ENCODE peak calls at places on chromosomes 3 and 15, in four cellular contexts. W is Panc1, L is upper lobe of left lung, K is vagina. P is an unnamed sample.

GRCh38 chr3:45035441-45036301 is 9.6 kb downstream of the CLEC3B start:
- DNase-seq in L (no peak), W (no peak), K (no peak), P (no peak)

GRCh38 chr3:144301863-144302262 is 330.2 kb downstream of the DIPK2A start:
- DNase-seq in K (no peak), L (no peak), W (no peak), P (no peak)

GRCh38 chr15:66401130-66402021 is 14.7 kb downstream of the MAP2K1 start:
- DNase-seq in W (no peak), L (no peak), K (no peak), P (peak)

GRCh38 chr3:108420926-108421325 is 89.5 kb downstream of the MYH15 start:
- DNase-seq in K (no peak), W (no peak), L (no peak), P (no peak)

GRCh38 chr3:106560451-106560966 is 691.7 kb upstream of the CBLB start:
- DNase-seq in W (no peak), K (no peak), L (no peak), P (peak)

GRCh38 chr15:82548700-82549099 is 8.4 kb upstream of the RPS17 start:
- DNase-seq in W (no peak), K (no peak), L (no peak), P (no peak)

GRCh38 chr3:32630266-32630665 is 54.7 kb upstream of the CNOT10 start:
- DNase-seq in L (no peak), K (no peak), W (no peak), P (no peak)

GRCh38 chr3:144743325-144743724 is 771.7 kb downstream of the DIPK2A start:
- DNase-seq in W (no peak), L (no peak), K (no peak), P (no peak)

GRCh38 chr3:165796701-165797100 is 40.5 kb downstream of the BCHE start:
- DNase-seq in K (no peak), W (no peak), L (no peak), P (no peak)

GRCh38 chr3:14598143-14598569 is 53.4 kb upstream of the CCDC174 start:
- DNase-seq in L (no peak), K (no peak), W (no peak), P (peak)

GRCh38 chr3:35665390-35666055 is 26.2 kb downstream of the ARPP21 start:
- DNase-seq in K (no peak), W (no peak), L (no peak), P (no peak)

GRCh38 chr15:31091531-31091930 is 10.0 kb downstream of the TRPM1 start:
- DNase-seq in K (no peak), W (no peak), L (no peak), P (no peak)

GRCh38 chr15:90334304-90334731 is 17.8 kb upstream of the ZNF774 start:
- DNase-seq in L (no peak), K (no peak), W (no peak), P (no peak)

GRCh38 chr3:38588276-38588971 is 61.1 kb downstream of the SCN5A start:
- DNase-seq in K (peak), L (peak), W (no peak), P (no peak)

GRCh38 chr3:81463761-81464160 is 297.7 kb downstream of the GBE1 start:
- DNase-seq in K (no peak), L (no peak), W (no peak), P (no peak)

GRCh38 chr3:108322352-108322751 is 26.0 kb downstream of the HHLA2 start:
- DNase-seq in W (no peak), K (no peak), L (no peak), P (peak)

GRCh38 chr3:168088106-168088722 is 7.5 kb downstream of the GOLIM4 start:
- DNase-seq in W (no peak), K (no peak), L (no peak), P (peak)

GRCh38 chr15:76151599-76151974 is 91.8 kb downstream of the TMEM266 start:
- DNase-seq in W (no peak), K (no peak), L (no peak), P (no peak)

GRCh38 chr3:36907911-36908646 is 36.8 kb downstream of the TRANK1 start:
- DNase-seq in L (peak), W (peak), K (peak), P (peak)

GRCh38 chr3:194064380-194065118 is 71.4 kb upstream of the HES1 start:
- DNase-seq in L (no peak), W (no peak), K (no peak), P (no peak)

GRCh38 chr3:27160146-27160545 is 209.0 kb downstream of the NEK10 start:
- DNase-seq in L (no peak), W (no peak), K (no peak), P (no peak)

GRCh38 chr3:149506540-149506939 is 32.0 kb downstream of the TM4SF4 start:
- DNase-seq in K (no peak), W (no peak), L (no peak), P (no peak)

GRCh38 chr3:161950318-161950717 is 453.7 kb downstream of the OTOL1 start:
- DNase-seq in K (no peak), L (no peak), W (no peak), P (no peak)

GRCh38 chr3:62332771-62333381 is 40.5 kb downstream of the FEZF2 start:
- DNase-seq in W (no peak), K (no peak), L (no peak), P (peak)

GRCh38 chr3:38168151-38168987 is 3.0 kb downstream of the OXSR1 start:
- DNase-seq in L (no peak), K (no peak), W (no peak), P (no peak)

GRCh38 chr3:134369861-134370596 is 4.2 kb downstream of the AMOTL2 start:
- DNase-seq in L (no peak), K (no peak), W (no peak), P (no peak)

GRCh38 chr3:140186421-140186920 is 251.5 kb downstream of the CLSTN2 start:
- DNase-seq in W (no peak), K (no peak), L (no peak), P (no peak)

GRCh38 chr3:185959609-185960517 is 22.0 kb upstream of the TRA2B start:
- DNase-seq in L (peak), W (no peak), K (no peak), P (no peak)

GRCh38 chr3:16841906-16842709 is 42.6 kb upstream of the PLCL2 start:
- DNase-seq in K (no peak), W (no peak), L (peak), P (peak)

GRCh38 chr3:43372809-43373587 is 86.7 kb downstream of the SNRK start:
- DNase-seq in L (no peak), W (no peak), K (no peak), P (no peak)

DNA sequence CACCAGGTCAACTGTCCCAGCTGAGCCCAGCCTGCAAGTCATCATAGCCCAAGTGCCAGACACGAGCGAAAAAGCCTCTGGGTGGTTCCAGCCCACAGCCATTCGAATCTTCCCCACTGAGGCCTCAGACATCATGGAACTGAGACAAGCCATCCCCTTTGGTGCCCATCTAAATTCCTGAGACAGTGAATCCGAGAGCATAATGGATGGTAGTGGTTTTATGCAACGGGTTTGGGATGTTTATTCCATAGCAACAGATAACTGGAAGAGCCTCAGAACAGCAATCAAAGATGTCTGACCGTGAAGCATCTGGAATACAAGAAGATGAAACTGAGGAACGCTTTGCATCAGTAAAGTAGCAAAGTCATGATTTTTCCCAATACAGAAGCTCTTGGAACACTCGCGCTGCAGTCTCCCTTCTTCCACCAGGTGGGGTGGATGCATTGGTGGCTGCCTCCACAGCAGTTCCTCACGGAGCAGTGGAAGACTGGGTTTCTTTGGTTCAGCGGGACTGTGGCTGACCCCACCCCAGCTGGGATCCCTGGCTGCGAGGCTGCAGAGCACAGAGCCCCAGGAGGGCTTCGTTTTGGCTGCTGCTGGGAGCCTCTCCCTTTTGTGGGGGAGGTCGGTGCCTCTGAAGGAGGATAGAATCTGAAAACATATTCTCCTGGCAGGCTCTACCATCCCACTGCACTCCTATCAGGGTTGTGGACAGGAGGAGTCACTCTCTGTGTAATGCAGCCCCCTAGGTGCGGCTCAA is 26.4 kb upstream of the PDE8A start:
- DNase-seq in K (no peak), W (peak), L (peak), P (peak)
- H3K4me3 ChIP-seq in K (peak), W (peak), L (peak), P (no peak)

DNA sequence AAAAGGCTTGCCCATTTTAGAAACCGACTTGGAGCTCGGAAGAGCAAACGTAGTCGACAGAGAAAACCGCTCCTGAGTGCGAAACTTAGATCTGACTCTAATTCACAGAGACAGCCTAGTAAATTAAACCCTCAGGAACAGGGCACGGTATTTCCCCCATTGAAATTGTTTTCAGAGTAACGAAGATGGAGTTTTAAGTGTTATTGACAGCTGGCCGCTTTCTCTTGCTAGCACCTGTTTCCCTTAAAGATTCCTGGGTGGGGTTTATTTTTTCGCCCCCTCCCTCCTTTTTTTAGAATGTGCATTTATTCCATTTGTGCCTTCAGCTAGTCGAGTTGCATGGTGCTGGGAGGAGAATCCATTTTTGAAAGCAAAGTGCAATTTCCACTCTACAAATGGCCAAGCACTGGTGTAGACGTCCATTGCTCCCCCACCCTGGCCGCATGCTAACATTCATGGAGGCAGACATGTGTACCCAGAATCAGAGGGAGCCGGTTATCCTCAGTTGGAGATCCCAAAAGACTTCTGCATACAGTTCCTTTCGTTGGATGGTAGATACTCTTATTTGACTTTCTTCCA is 532.0 kb upstream of the SEMA6D start:
- DNase-seq in L (no peak), W (no peak), K (no peak), P (no peak)
- H3K4me3 ChIP-seq in L (peak), W (peak), K (peak), P (no peak)

GRCh38 chr15:70088427-70088826 is 9.3 kb downstream of the TLE3 start:
- DNase-seq in L (no peak), W (no peak), K (no peak), P (no peak)

GRCh38 chr15:70087708-70088352 is 9.9 kb downstream of the TLE3 start:
- DNase-seq in K (no peak), W (no peak), L (no peak), P (no peak)

GRCh38 chr15:70090436-70091291 is 7.1 kb downstream of the TLE3 start:
- DNase-seq in L (no peak), K (no peak), W (no peak), P (no peak)

GRCh38 chr15:70088887-70089691 is 8.6 kb downstream of the TLE3 start:
- DNase-seq in W (no peak), K (no peak), L (no peak), P (no peak)

GRCh38 chr15:70089692-70089971 is 8.1 kb downstream of the TLE3 start:
- DNase-seq in L (no peak), W (no peak), K (no peak), P (no peak)
- H3K4me3 ChIP-seq in L (no peak), W (no peak), K (no peak), P (no peak)

GRCh38 chr3:50572801-50573371 is 3.6 kb downstream of the HEMK1 start:
- DNase-seq in L (no peak), K (no peak), W (no peak), P (no peak)
- H3K4me3 ChIP-seq in L (no peak), K (no peak), W (no peak), P (no peak)

DNA sequence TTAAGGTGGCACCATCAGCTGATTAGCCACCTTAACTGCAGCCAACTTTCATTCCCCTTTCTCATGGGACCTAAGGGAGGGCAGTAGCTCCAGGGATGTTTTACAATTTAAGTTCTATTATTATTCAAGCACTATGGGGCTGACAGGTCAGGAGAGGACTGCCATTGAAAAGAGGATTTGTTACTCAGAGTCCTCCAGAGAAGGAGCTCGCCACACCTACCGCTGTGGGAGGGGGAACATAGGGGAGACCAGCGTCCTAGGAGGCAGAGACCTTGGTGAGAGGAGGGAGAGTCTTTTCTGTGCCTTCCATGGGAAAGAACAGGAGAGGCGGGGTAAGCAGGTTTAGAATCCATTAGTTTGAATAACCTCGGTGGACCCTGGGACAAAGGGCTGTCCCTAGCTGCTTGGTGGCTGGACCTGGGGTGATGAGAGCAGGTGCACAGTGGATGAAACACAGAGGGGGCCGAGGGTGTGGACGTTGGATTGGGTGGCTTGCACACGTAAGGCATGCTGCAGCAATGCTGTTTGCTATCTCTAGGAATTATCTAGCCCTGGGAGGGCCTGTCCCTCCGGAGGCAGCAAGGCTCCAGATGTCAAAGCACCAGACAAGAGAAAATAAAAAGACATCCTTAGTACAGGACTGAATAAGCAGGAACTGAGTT is 14.2 kb downstream of the ATP10A start:
- DNase-seq in K (no peak), L (no peak), W (no peak), P (no peak)
- H3K4me3 ChIP-seq in K (peak), L (no peak), W (no peak), P (no peak)

DNA sequence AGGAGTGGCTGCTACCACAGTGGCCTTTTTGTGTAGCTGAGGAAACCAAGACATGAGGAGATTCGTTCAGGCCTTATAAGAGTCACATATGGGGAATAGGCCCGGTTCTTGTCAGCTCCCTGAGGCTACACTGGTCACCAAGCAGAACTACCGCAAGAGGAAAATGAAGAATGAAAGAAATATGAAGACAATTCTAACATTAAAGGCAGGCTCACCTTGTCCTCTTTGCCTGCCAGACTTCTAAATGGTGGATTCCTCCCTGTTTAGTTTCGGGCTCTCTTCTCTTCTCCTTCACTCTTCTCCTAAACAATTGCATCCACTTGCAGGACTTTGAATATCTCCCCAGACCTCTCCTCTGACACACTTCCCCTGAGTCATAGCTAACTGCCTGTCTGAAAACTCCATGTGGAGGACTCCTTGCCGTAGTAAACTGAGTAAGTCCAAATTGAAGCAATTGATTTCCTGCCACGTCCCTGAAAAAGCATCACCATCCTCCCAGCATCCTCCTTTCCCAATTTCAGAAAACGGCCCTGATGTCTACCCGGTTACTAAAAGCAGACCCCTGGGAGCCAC is 30.2 kb upstream of the VEPH1 start:
- DNase-seq in L (no peak), W (no peak), K (no peak), P (no peak)
- H3K4me3 ChIP-seq in L (no peak), W (no peak), K (no peak), P (no peak)

GRCh38 chr3:143127801-143128200 is 8.2 kb downstream of the CHST2 start:
- DNase-seq in K (no peak), L (no peak), W (no peak), P (no peak)

GRCh38 chr3:143123353-143123974 is 3.9 kb downstream of the CHST2 start:
- DNase-seq in K (no peak), W (no peak), L (no peak), P (no peak)

GRCh38 chr3:143122089-143122430 is 2.5 kb downstream of the CHST2 start:
- DNase-seq in W (no peak), K (no peak), L (no peak), P (no peak)

GRCh38 chr3:143122608-143123352 is 3.2 kb downstream of the CHST2 start:
- DNase-seq in W (no peak), K (no peak), L (no peak), P (no peak)

GRCh38 chr3:143124683-143125520 is 5.3 kb downstream of the CHST2 start:
- DNase-seq in L (no peak), W (no peak), K (no peak), P (no peak)
- H3K4me3 ChIP-seq in L (peak), W (no peak), K (no peak), P (no peak)

GRCh38 chr3:192915306-192915705 is 2.4 kb downstream of the MB21D2 start:
- DNase-seq in K (no peak), L (no peak), W (no peak), P (no peak)

GRCh38 chr3:192913540-192913939 is 4.1 kb downstream of the MB21D2 start:
- DNase-seq in W (no peak), K (no peak), L (no peak), P (no peak)

GRCh38 chr3:192915724-192916123 is 1.9 kb downstream of the MB21D2 start:
- DNase-seq in L (no peak), K (no peak), W (no peak), P (no peak)

GRCh38 chr3:192916455-192917257 is 1.0 kb downstream of the MB21D2 start:
- DNase-seq in K (no peak), W (no peak), L (peak), P (no peak)

DNA sequence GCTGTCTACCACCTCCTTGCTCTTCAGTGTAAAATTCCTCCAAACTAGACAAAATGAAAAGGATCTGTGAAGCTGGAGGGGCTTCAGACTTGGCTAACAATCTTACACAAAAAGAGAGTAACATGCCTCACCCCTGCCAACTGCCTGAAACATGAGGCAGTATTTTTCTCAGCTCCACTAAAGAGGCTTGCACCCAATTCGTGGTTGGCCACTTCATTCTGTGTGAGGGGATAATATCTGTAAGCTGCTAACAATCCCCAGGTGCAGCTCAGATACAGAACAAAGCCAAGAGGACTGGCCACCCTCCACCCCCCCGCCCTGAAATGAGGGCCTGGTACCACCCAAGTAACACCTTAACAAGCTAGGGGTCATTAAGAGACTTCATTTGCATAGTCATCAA is 2.8 kb downstream of the MB21D2 start:
- DNase-seq in W (no peak), K (no peak), L (no peak), P (no peak)
- H3K4me3 ChIP-seq in W (no peak), K (no peak), L (no peak), P (no peak)

GRCh38 chr3:184339016-184339415 is 1.6 kb downstream of the FAM131A start:
- DNase-seq in W (no peak), L (no peak), K (no peak), P (no peak)
- H3K4me3 ChIP-seq in W (no peak), L (peak), K (peak), P (no peak)